ENCODE peak calls at places on chromosomes 6 and 20, in eight cellular contexts. B is transverse colon, X is suprapubic skin, S is stomach, H is K562, Q is sigmoid colon, K is upper lobe of left lung, O is HepG2. R is an unnamed sample.

GRCh38 chr6:39339111-39339510 is 16.6 kb upstream of the KCNK16 start:
- DNase-seq in H (no peak), B (no peak), X (no peak), S (no peak), Q (no peak), K (no peak), O (no peak), R (no peak)

GRCh38 chr6:163539101-163539762 is 124.7 kb downstream of the QKI start:
- DNase-seq in S (no peak), K (no peak), O (no peak), H (no peak), X (no peak), B (no peak), Q (no peak), R (no peak)

GRCh38 chr6:143449731-143450452 is 603 bp downstream of the ADAT2 start:
- DNase-seq in K (peak; percentile 36), X (no peak), Q (no peak), S (no peak), B (peak; percentile 23), O (peak; percentile 54), H (peak; percentile 27), R (no peak)

GRCh38 chr6:64895945-64896344 is 811.1 kb downstream of the EYS start:
- DNase-seq in Q (no peak), X (no peak), K (no peak), O (no peak), H (no peak), B (no peak), S (no peak), R (no peak)

GRCh38 chr20:61536671-61537070 is 284.6 kb downstream of the CDH4 start:
- DNase-seq in X (no peak), H (no peak), O (no peak), B (no peak), K (no peak), S (no peak), Q (no peak), R (no peak)

GRCh38 chr6:52304917-52305316 is 20.4 kb upstream of the MCM3 start:
- DNase-seq in S (no peak), K (no peak), H (no peak), B (no peak), O (no peak), X (no peak), Q (no peak), R (no peak)

GRCh38 chr6:36079596-36079995 is 50.7 kb upstream of the MAPK13 start:
- DNase-seq in X (no peak), O (no peak), S (no peak), K (no peak), Q (no peak), B (no peak), H (no peak), R (no peak)

GRCh38 chr6:44738652-44739141 is 351.2 kb downstream of the CDC5L start:
- DNase-seq in S (no peak), K (no peak), B (no peak), H (no peak), X (no peak), O (no peak), Q (no peak), R (peak; percentile 89)

GRCh38 chr6:11808054-11808453 is 29.5 kb upstream of the ADTRP start:
- DNase-seq in S (no peak), X (no peak), K (no peak), B (no peak), O (no peak), Q (no peak), H (no peak), R (peak; percentile 66)

GRCh38 chr6:53484409-53485280 is 60.3 kb downstream of the GCLC start:
- DNase-seq in K (peak; percentile 65), H (peak; percentile 59), O (peak; percentile 67), X (peak; percentile 71), Q (peak; percentile 84), B (peak; percentile 77), S (peak; percentile 83), R (no peak)

GRCh38 chr20:62977613-62978558 is 25.4 kb downstream of the SLC17A9 start:
- DNase-seq in K (no peak), Q (no peak), H (peak; percentile 65), S (peak; percentile 60), X (no peak), B (peak; percentile 79), O (no peak), R (no peak)

DNA sequence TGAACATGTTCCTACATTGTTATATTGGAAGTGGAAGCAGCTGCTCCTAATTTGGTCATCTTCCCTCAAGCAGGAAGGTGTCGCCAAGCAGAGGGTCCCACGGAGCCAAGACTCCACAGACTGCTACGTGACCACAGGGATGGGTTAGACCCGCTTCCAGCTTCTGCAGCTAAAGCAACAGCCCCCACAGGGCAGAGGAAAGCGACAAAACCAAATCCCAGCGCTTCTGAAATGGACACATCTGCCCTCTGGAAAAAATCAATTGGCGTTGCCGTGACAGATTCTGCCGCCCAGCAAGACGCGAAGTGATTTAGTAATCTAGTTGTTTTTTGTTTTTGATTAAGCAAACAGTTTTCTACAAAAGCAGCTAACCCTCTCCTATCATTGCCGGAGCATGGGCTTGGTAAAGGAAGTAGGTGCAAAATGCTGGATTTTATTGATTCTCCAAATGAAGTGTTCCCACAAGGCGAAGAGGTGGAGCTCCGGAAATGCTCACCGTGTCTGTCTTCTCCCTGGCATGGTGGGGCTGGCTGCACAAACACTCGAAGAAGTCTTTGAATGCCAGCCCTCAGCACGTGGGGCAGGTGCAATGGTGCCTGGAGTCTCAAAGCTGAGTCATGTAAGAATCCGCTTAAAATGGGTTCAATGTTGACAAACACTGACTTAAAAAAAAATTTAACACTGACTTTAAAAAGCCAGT is 79.4 kb upstream of the FRMD1 start:
- DNase-seq in S (no peak), O (no peak), H (no peak), X (no peak), K (peak; percentile 62), Q (peak; percentile 56), B (no peak), R (peak; percentile 80)
- TF ChIP-seq POLR2AphosphoS5 in S (no peak), O (no peak), H (no peak), X (no peak), K (no peak), Q (no peak), B (no peak), R (no peak)

GRCh38 chr6:170485159-170485558 is 67.9 kb downstream of the PSMB1 start:
- DNase-seq in Q (no peak), X (no peak), B (no peak), S (no peak), K (no peak), O (no peak), H (no peak), R (no peak)

GRCh38 chr6:170476360-170476759 is 76.7 kb downstream of the PSMB1 start:
- DNase-seq in Q (no peak), O (no peak), B (peak; percentile 33), X (no peak), K (peak; percentile 50), S (no peak), H (no peak), R (no peak)

GRCh38 chr6:170483413-170483812 is 69.7 kb downstream of the PSMB1 start:
- DNase-seq in B (no peak), O (no peak), Q (no peak), X (no peak), K (no peak), H (no peak), S (no peak), R (no peak)

GRCh38 chr6:170475118-170475517 is 78.0 kb downstream of the PSMB1 start:
- DNase-seq in B (no peak), X (no peak), S (no peak), Q (no peak), O (no peak), K (no peak), H (no peak), R (no peak)

DNA sequence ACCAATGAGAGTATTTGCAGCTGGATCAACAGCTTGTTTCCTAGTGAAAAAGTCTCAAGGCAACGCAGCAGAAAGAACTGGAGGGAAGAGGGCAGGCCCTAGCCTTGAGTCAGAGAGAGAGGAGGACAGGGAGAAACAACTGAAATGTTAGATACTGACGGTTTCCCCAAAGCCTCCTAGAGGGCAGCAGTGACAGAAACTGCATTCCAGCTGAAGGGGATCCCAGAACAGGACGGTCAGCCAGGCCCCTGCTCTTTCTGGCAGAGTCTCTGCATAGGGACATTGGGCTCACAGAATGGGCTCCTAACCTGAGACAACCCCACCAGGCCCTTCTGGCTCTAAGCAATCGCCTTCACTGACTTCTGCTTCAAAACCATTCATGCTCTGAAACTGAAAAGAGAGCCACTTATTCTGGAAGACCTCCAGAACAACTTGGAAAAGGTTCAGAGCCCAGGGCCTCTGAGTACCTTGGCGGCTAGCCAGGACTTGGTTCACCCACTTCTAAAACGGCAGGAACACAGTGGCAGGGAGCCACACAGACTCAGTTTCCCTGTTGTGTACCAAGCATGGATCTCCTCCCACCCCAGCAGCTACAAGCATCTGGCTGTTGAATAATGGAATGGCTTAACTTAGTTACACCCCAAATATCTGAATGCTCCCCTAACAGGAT is 72.9 kb downstream of the PSMB1 start:
- DNase-seq in K (no peak), H (no peak), Q (no peak), O (no peak), S (peak; percentile 40), X (no peak), B (no peak), R (no peak)
- TF ChIP-seq EP300 in K (no peak), H (no peak), Q (no peak), O (no peak), S (no peak), X (no peak), B (no peak), R (no peak)

DNA sequence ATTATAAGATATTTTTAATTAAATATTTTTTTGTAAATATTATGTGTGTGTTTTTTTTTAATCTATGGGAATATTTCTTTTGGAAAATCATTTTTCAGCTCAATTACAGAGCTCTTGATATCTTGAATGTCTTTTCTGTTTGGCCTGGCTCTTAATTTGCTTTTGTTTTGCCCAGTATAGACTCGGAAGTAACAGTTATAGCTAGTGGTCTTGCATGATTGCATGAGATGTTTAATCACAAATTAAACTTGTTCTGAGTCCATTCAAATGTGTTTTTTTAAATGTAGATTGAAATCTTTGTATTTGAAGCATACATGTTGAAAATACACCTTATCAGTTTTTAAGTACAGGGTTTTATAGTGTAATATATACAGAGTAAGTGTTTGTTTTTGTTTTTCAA is 2.6 kb downstream of the ID4 start:
- DNase-seq in O (no peak), X (no peak), K (no peak), Q (no peak), S (no peak), B (no peak), H (no peak), R (no peak)
- H3K4me3 ChIP-seq in O (peak overlapping the region; percentile 88), X (peak overlapping the region; percentile 92), K (peak overlapping the region; percentile 69), Q (peak overlapping the region; percentile 6), S (peak overlapping the region; percentile 80), B (no peak overlapping the region), H (no peak overlapping the region), R (peak overlapping the region; percentile 90)

DNA sequence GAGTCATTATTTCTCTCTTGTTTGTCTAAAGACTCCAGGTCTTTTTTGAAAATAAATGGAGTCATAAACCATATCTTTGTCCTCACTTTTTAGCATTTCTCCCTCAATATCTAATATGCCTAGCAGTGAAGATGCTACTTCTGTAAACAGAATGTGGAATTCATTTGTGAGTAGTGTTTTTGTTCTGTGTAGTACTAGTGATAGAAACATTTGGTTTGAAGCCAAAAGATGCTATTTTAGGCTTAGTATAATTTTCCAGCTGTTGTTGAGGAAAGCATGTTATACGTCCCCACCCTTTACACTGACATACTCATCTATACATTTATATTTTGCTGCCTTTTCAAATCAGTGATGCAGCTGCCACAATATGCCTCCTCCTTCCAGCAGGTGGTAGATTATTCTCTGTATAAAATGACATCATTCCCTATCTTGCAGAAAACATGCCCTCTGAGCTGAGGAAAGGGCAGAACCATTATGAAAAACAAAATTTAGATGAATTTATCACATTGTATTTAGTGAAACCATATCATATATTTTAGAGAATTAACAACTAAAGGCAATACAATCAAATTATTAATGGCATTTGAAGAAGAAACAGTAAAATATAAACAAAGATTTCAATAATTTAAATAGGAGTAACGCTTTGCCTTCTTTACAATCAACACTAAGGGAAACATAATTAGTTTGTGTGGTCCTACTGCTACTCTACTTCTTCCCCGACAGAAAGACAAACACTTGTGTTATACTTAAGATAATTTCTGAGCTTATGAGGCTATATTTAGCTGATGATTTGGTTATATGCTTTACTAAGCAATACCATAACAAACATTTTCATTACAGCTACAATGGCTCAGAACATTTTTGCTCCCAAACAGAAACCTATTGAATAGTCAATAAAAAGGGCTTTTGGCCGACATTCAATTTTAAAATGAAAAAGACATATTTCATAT is 1217.4 kb upstream of the GJE1 start:
- DNase-seq in X (no peak), B (no peak), Q (no peak), H (no peak), K (no peak), O (no peak), S (no peak), R (no peak)
- TF ChIP-seq POLR2AphosphoS5 in X (no peak), B (no peak), Q (no peak), H (no peak), K (no peak), O (no peak), S (no peak), R (no peak)